ENCODE peak calls at places on chromosome 1, in seven cellular contexts. L, F, Z, P, U, D and B are unnamed samples. For H3K36me3, the result is how much of the 10 kb centered on the place peaks cover.

GRCh38 chr1:9181176-9181906 is 52.4 kb upstream of the GPR157 start:
- DNase-seq in L (peak), F (peak), Z (no peak), P (peak), U (no peak), D (peak), B (peak)

GRCh38 chr1:4825841-4826450 is 171.5 kb downstream of the AJAP1 start:
- DNase-seq in L (no peak), F (peak), Z (no peak), P (no peak), U (no peak), D (no peak), B (no peak)

GRCh38 chr1:153389394-153389793 is 1.5 kb downstream of the S100A8 start:
- DNase-seq in L (no peak), F (no peak), Z (no peak), P (no peak), U (no peak), D (no peak), B (no peak)

GRCh38 chr1:151847867-151848596 is 5.5 kb downstream of the THEM5 start:
- DNase-seq in L (no peak), F (no peak), Z (no peak), P (no peak), U (no peak), D (no peak), B (peak)

GRCh38 chr1:62906428-62906886 is 122.5 kb downstream of the ATG4C start:
- DNase-seq in L (peak), F (no peak), Z (no peak), P (no peak), U (no peak), D (no peak), B (peak)

GRCh38 chr1:30452925-30453324 is 270.5 kb downstream of the MATN1 start:
- DNase-seq in L (no peak), F (no peak), Z (no peak), P (no peak), U (no peak), D (no peak), B (no peak)

GRCh38 chr1:31570228-31570627 is 6.1 kb upstream of the TINAGL1 start:
- DNase-seq in L (no peak), F (no peak), Z (peak), P (no peak), U (no peak), D (no peak), B (no peak)

GRCh38 chr1:75087278-75087677 is 46.9 kb upstream of the LHX8 start:
- DNase-seq in L (no peak), F (no peak), Z (no peak), P (no peak), U (no peak), D (no peak), B (no peak)

GRCh38 chr1:93969887-93970286 is 60.7 kb upstream of the GCLM start:
- DNase-seq in L (no peak), F (no peak), Z (no peak), P (no peak), U (no peak), D (no peak), B (no peak)

GRCh38 chr1:16391408-16391807 is 24.4 kb downstream of the SZRD1 start:
- DNase-seq in L (no peak), F (no peak), Z (no peak), P (no peak), U (no peak), D (no peak), B (no peak)

GRCh38 chr1:93976711-93977328 is 67.6 kb upstream of the GCLM start:
- DNase-seq in L (no peak), F (no peak), Z (no peak), P (no peak), U (no peak), D (no peak), B (no peak)

GRCh38 chr1:38123356-38123755 is 76.8 kb upstream of the POU3F1 start:
- DNase-seq in L (no peak), F (no peak), Z (no peak), P (no peak), U (no peak), D (no peak), B (no peak)

GRCh38 chr1:165933446-165934170 is 106.2 kb downstream of the UCK2 start:
- DNase-seq in L (no peak), F (no peak), Z (no peak), P (no peak), U (no peak), D (no peak), B (no peak)

GRCh38 chr1:228766788-228767187 is 31.5 kb downstream of the RHOU start:
- DNase-seq in L (no peak), F (no peak), Z (no peak), P (no peak), U (no peak), D (no peak), B (no peak)

GRCh38 chr1:110196917-110197782 is 13.0 kb upstream of the KCNC4 start:
- DNase-seq in L (peak), F (no peak), Z (no peak), P (no peak), U (no peak), D (no peak), B (peak)

GRCh38 chr1:14113841-14114567 is 414.0 kb downstream of the PRDM2 start:
- DNase-seq in L (peak), F (peak), Z (peak), P (peak), U (no peak), D (peak), B (peak)

GRCh38 chr1:226541231-226541630 is 7.3 kb upstream of the STUM start:
- DNase-seq in L (no peak), F (no peak), Z (no peak), P (no peak), U (no peak), D (no peak), B (no peak)

GRCh38 chr1:247079141-247079874 is 697 bp upstream of the ZNF670 start:
- DNase-seq in L (no peak), F (no peak), Z (no peak), P (no peak), U (no peak), D (no peak), B (peak)

GRCh38 chr1:208183977-208184901 is 59.9 kb downstream of the PLXNA2 start:
- DNase-seq in L (peak), F (peak), Z (no peak), P (peak), U (peak), D (no peak), B (no peak)

GRCh38 chr1:211501671-211502413 is 9.9 kb upstream of the RD3 start:
- DNase-seq in L (no peak), F (no peak), Z (no peak), P (peak), U (no peak), D (peak), B (peak)

GRCh38 chr1:30706528-30706927 is 16.9 kb downstream of the MATN1 start:
- DNase-seq in L (peak), F (peak), Z (no peak), P (no peak), U (no peak), D (no peak), B (peak)

GRCh38 chr1:214637125-214637524 is 34.1 kb downstream of the CENPF start:
- DNase-seq in L (no peak), F (no peak), Z (no peak), P (no peak), U (no peak), D (no peak), B (no peak)

GRCh38 chr1:78619446-78619802 is 824 bp upstream of the IFI44L start:
- DNase-seq in L (no peak), F (no peak), Z (no peak), P (no peak), U (no peak), D (no peak), B (peak)

GRCh38 chr1:220962031-220962751 is 82.9 kb downstream of the HLX start:
- DNase-seq in L (peak), F (no peak), Z (no peak), P (no peak), U (peak), D (no peak), B (no peak)

GRCh38 chr1:178520803-178521202 is 7.9 kb downstream of the TEX35 start:
- DNase-seq in L (no peak), F (no peak), Z (no peak), P (no peak), U (no peak), D (no peak), B (no peak)

GRCh38 chr1:1058088-1058905 is 15.8 kb downstream of the RNF223 start:
- DNase-seq in L (no peak), F (no peak), Z (no peak), P (no peak), U (no peak), D (no peak), B (peak)

GRCh38 chr1:33599516-33600115 is 127.2 kb downstream of the ZSCAN20 start:
- DNase-seq in L (no peak), F (no peak), Z (no peak), P (no peak), U (no peak), D (no peak), B (no peak)

GRCh38 chr1:94205639-94206038 is 31.7 kb downstream of the ARHGAP29 start:
- DNase-seq in L (no peak), F (no peak), Z (no peak), P (no peak), U (no peak), D (no peak), B (no peak)

GRCh38 chr1:86648255-86648654 is 56.1 kb upstream of the SH3GLB1 start:
- DNase-seq in L (peak), F (no peak), Z (no peak), P (no peak), U (peak), D (no peak), B (no peak)

GRCh38 chr1:20611652-20612051 is 21.6 kb upstream of the PINK1 start:
- DNase-seq in L (no peak), F (no peak), Z (no peak), P (no peak), U (no peak), D (no peak), B (no peak)

GRCh38 chr1:70528591-70529333 is 117.7 kb downstream of the CTH start:
- DNase-seq in L (peak), F (no peak), Z (no peak), P (peak), U (no peak), D (peak), B (peak)

GRCh38 chr1:160205242-160205973 is at the start of gene PEA15:
- DNase-seq in L (peak), F (peak), Z (peak), P (peak), U (no peak), D (peak), B (peak)

GRCh38 chr1:166915941-166916340 is 39.9 kb upstream of the TADA1 start:
- DNase-seq in L (peak), F (no peak), Z (no peak), P (no peak), U (peak), D (no peak), B (no peak)

GRCh38 chr1:928825-929661 is 5.3 kb downstream of the SAMD11 start:
- DNase-seq in L (no peak), F (no peak), Z (no peak), P (no peak), U (no peak), D (no peak), B (no peak)

GRCh38 chr1:40980453-40981121 is 1.1 kb downstream of the CTPS1 start:
- DNase-seq in L (peak), F (no peak), Z (no peak), P (peak), U (no peak), D (peak), B (peak)

GRCh38 chr1:1517973-1518620 is 6.1 kb downstream of the ATAD3A start:
- DNase-seq in L (no peak), F (no peak), Z (no peak), P (no peak), U (no peak), D (no peak), B (no peak)

GRCh38 chr1:67941746-67942145 is 108.5 kb upstream of the GNG12 start:
- DNase-seq in L (no peak), F (no peak), Z (no peak), P (no peak), U (no peak), D (no peak), B (no peak)

GRCh38 chr1:178145605-178146004 is 51.7 kb downstream of the RASAL2 start:
- DNase-seq in L (no peak), F (no peak), Z (no peak), P (no peak), U (no peak), D (no peak), B (no peak)

GRCh38 chr1:222167896-222168295 is 380.0 kb downstream of the HHIPL2 start:
- DNase-seq in L (peak), F (no peak), Z (no peak), P (no peak), U (no peak), D (no peak), B (no peak)

DNA sequence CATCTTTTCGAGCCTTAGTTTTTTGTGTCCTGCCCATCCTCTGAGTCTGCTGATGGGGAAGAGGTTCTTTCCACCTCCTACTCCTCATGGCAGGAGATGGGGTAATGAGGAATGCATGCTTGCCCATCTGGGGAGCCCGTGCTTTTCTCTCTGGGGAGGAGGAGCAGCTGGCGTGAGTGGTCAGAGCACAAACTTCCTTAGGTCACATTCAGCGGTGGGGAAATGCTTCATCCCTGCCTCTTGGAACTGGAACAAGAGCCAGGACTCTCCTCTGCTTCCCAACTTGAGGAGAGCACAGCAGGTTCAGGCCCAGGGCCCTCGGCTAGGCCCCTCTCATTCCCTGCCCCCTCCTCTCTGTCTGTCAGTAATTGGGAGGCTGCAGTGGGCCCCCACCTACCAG is 155.0 kb downstream of the PCNX2 start:
- DNase-seq in L (no peak), F (no peak), Z (no peak), P (peak), U (no peak), D (no peak), B (no peak)
- H3K36me3 ChIP-seq in L (under half), F (under half), Z (under half), P (under half), U (under half), D (under half), B (under half)

DNA sequence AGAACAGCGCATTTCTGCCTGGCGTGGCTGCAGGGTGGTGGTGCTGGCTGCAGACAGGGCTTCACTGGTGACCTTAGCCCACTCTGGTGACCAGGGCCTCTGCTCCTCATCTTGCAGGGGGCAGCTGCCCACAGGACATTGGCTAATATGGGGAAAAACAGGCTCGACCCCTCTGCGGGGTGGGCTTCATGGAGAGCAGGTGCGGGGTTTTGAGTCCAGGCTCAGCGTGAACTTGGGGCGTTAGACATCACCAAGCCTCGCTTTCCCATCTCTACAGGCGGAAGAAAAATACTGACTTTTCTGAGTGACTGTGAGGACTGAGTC is 24.4 kb downstream of the LHX4 start:
- DNase-seq in L (no peak), F (no peak), Z (no peak), P (no peak), U (no peak), D (no peak), B (no peak)
- H3K36me3 ChIP-seq in L (under half), F (under half), Z (under half), P (under half), U (under half), D (under half), B (under half)

DNA sequence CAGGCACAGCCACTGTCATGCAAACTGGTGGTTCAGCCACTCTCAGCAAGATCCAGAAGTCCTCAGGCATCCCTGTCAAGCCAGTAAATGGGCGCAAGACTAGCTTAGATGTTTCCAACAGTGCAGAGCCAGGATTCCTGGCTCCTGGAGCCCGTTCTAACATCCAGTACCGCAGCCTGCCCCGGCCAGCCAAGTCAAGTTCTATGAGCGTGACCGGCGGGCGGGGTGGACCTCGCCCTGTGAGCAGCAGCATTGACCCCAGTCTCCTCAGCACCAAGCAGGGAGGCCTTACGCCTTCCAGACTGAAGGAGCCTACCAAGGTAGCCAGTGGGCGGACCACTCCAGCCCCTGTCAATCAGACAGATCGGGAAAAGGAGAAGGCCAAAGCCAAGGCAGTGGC is 46.6 kb upstream of the IPO9 start:
- DNase-seq in L (no peak), F (no peak), Z (no peak), P (no peak), U (no peak), D (no peak), B (no peak)
- H3K36me3 ChIP-seq in L (under half), F (under half), Z (under half), P (under half), U (under half), D (under half), B (under half)

GRCh38 chr1:244704107-244704506 is 51.2 kb downstream of the DESI2 start:
- DNase-seq in L (no peak), F (no peak), Z (no peak), P (no peak), U (no peak), D (no peak), B (no peak)

GRCh38 chr1:244702620-244703019 is 49.7 kb downstream of the DESI2 start:
- DNase-seq in L (no peak), F (no peak), Z (no peak), P (no peak), U (no peak), D (no peak), B (no peak)

GRCh38 chr1:244705268-244706234 is 52.6 kb downstream of the DESI2 start:
- DNase-seq in L (no peak), F (peak), Z (no peak), P (no peak), U (no peak), D (no peak), B (no peak)

GRCh38 chr1:244699741-244700140 is 46.8 kb downstream of the DESI2 start:
- DNase-seq in L (no peak), F (no peak), Z (no peak), P (no peak), U (no peak), D (no peak), B (no peak)

DNA sequence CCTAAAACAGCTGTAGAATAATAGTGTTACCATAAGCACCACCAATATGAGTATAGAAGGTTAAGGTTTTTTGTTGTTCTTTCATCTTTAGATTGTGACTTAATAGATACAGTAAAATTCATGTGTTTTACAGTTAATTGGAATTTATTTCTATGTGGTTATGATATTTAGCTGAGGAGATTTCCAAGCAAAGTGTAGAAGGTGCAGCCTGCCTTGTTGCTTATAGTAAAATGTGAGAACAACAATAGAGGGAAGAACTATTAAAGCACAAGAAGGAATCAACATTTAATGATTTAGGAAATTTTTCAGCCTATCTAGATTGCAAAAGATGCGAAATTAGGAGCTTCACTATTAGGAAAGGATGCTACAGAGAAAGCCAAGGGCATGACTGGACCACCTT is 47.9 kb downstream of the DESI2 start:
- DNase-seq in L (no peak), F (no peak), Z (no peak), P (no peak), U (no peak), D (no peak), B (no peak)
- H3K36me3 ChIP-seq in L (under half), F (under half), Z (under half), P (under half), U (under half), D (under half), B (under half)

DNA sequence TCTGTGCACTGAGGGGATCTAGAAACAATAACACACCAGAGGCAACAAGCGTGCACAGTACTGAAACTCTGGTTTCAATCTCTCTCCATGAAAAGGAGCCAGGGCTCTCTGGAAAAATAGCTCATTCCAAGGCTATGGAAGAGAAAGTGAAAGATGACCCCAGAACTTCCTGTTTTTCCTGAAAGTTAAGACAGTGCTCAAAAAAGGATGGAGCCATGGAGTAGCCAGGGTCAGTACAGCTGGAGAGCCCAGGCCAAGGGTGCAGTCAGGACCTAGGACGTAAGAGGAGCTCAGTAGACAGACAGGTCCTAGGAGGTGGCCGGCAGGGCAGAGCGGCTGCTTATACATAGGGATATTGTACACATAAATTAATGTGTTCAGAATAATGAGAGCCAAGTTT is 19.1 kb downstream of the NOL9 start:
- DNase-seq in L (no peak), F (no peak), Z (no peak), P (no peak), U (no peak), D (no peak), B (no peak)
- H3K36me3 ChIP-seq in L (under half), F (under half), Z (under half), P (under half), U (under half), D (under half), B (under half)

DNA sequence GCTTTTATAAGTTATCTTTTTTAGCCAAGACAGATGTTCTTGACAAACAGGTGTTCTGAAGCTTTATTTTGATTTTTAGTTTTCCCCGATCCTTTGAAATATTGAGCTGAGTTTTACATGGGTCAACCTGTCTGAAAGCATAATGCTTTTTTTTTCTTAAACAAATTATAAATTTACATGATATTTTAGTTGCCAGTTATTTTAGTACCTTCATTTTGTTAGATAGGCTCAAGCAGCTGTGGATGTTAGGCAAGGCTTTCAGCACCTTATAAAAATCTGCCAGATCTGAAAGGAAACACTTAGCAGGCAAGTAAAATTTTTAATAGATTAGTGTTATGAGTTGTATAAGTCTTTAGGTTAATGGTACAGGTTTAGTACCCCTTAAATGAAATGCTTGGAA is 33.7 kb downstream of the ATF6 start:
- DNase-seq in L (no peak), F (no peak), Z (no peak), P (no peak), U (no peak), D (no peak), B (no peak)
- H3K36me3 ChIP-seq in L (under half), F (under half), Z (under half), P (under half), U (under half), D (under half), B (under half)

GRCh38 chr1:182848736-182849135 is 9.6 kb downstream of the DHX9 start:
- DNase-seq in L (no peak), F (no peak), Z (no peak), P (no peak), U (no peak), D (no peak), B (no peak)

GRCh38 chr1:182845894-182846293 is 6.7 kb downstream of the DHX9 start:
- DNase-seq in L (no peak), F (no peak), Z (no peak), P (no peak), U (no peak), D (no peak), B (no peak)

GRCh38 chr1:182847105-182847504 is 8.0 kb downstream of the DHX9 start:
- DNase-seq in L (no peak), F (no peak), Z (no peak), P (no peak), U (no peak), D (no peak), B (no peak)

GRCh38 chr1:182842265-182842664 is 3.1 kb downstream of the DHX9 start:
- DNase-seq in L (no peak), F (no peak), Z (no peak), P (no peak), U (no peak), D (no peak), B (no peak)

GRCh38 chr1:182845379-182845778 is 6.2 kb downstream of the DHX9 start:
- DNase-seq in L (no peak), F (no peak), Z (no peak), P (no peak), U (no peak), D (no peak), B (no peak)
- H3K36me3 ChIP-seq in L (under half), F (under half), Z (under half), P (under half), U (under half), D (under half), B (under half)